ENCODE peak calls at places on chromosomes 11 and 22, in nine cellular contexts. One of them, this sample, is unnamed.

GRCh38 chr11:69861901-69862300 is 42.7 kb upstream of the FGF3 start:
- DNase-seq in upper lobe of right lung: no peak
- DNase-seq in fibroblast of villous mesenchyme: no peak
- DNase-seq in GM23338: no peak
- DNase-seq in HFF-Myc: no peak
- DNase-seq in activated T-helper 1 cell treated with anti-CD3 and anti-CD28 coated beads, Interleukin-2, amount 50 U/mL, for 16 hours: no peak
- DNase-seq in BE2C: no peak
- DNase-seq in nucleus accumbens: no peak
- DNase-seq in adipocyte: no peak
- DNase-seq in this sample: peak

GRCh38 chr11:122976396-122976733 is 5.3 kb downstream of the BSX start:
- DNase-seq in upper lobe of right lung: no peak
- DNase-seq in fibroblast of villous mesenchyme: no peak
- DNase-seq in GM23338: peak
- DNase-seq in HFF-Myc: no peak
- DNase-seq in activated T-helper 1 cell treated with anti-CD3 and anti-CD28 coated beads, Interleukin-2, amount 50 U/mL, for 16 hours: no peak
- DNase-seq in BE2C: no peak
- DNase-seq in nucleus accumbens: no peak
- DNase-seq in adipocyte: no peak
- DNase-seq in this sample: no peak

GRCh38 chr11:100827934-100828661 is 141.0 kb downstream of the ARHGAP42 start:
- DNase-seq in upper lobe of right lung: no peak
- DNase-seq in fibroblast of villous mesenchyme: peak
- DNase-seq in GM23338: peak
- DNase-seq in HFF-Myc: no peak
- DNase-seq in activated T-helper 1 cell treated with anti-CD3 and anti-CD28 coated beads, Interleukin-2, amount 50 U/mL, for 16 hours: no peak
- DNase-seq in BE2C: peak
- DNase-seq in nucleus accumbens: no peak
- DNase-seq in adipocyte: peak
- DNase-seq in this sample: no peak

GRCh38 chr22:45628508-45628907 is 43.1 kb upstream of the ATXN10 start:
- DNase-seq in upper lobe of right lung: peak
- DNase-seq in fibroblast of villous mesenchyme: no peak
- DNase-seq in GM23338: peak
- DNase-seq in HFF-Myc: no peak
- DNase-seq in activated T-helper 1 cell treated with anti-CD3 and anti-CD28 coated beads, Interleukin-2, amount 50 U/mL, for 16 hours: no peak
- DNase-seq in BE2C: no peak
- DNase-seq in nucleus accumbens: no peak
- DNase-seq in adipocyte: no peak
- DNase-seq in this sample: no peak

GRCh38 chr11:61477734-61478148 is 30.8 kb upstream of the LRRC10B start:
- DNase-seq in upper lobe of right lung: peak
- DNase-seq in fibroblast of villous mesenchyme: peak
- DNase-seq in GM23338: peak
- DNase-seq in HFF-Myc: no peak
- DNase-seq in activated T-helper 1 cell treated with anti-CD3 and anti-CD28 coated beads, Interleukin-2, amount 50 U/mL, for 16 hours: peak
- DNase-seq in BE2C: peak
- DNase-seq in nucleus accumbens: peak
- DNase-seq in adipocyte: peak
- DNase-seq in this sample: no peak

GRCh38 chr22:33832558-33833151 is 87.6 kb downstream of the LARGE1 start:
- DNase-seq in upper lobe of right lung: no peak
- DNase-seq in fibroblast of villous mesenchyme: no peak
- DNase-seq in GM23338: no peak
- DNase-seq in HFF-Myc: no peak
- DNase-seq in activated T-helper 1 cell treated with anti-CD3 and anti-CD28 coated beads, Interleukin-2, amount 50 U/mL, for 16 hours: no peak
- DNase-seq in BE2C: no peak
- DNase-seq in nucleus accumbens: no peak
- DNase-seq in adipocyte: no peak
- DNase-seq in this sample: peak

GRCh38 chr22:21623402-21623970 is 6.3 kb downstream of the YDJC start:
- DNase-seq in upper lobe of right lung: no peak
- DNase-seq in fibroblast of villous mesenchyme: no peak
- DNase-seq in GM23338: no peak
- DNase-seq in HFF-Myc: no peak
- DNase-seq in activated T-helper 1 cell treated with anti-CD3 and anti-CD28 coated beads, Interleukin-2, amount 50 U/mL, for 16 hours: no peak
- DNase-seq in BE2C: no peak
- DNase-seq in nucleus accumbens: no peak
- DNase-seq in adipocyte: no peak
- DNase-seq in this sample: no peak

GRCh38 chr11:85766801-85767200 is 44.1 kb downstream of the SYTL2 start:
- DNase-seq in upper lobe of right lung: no peak
- DNase-seq in fibroblast of villous mesenchyme: peak
- DNase-seq in GM23338: no peak
- DNase-seq in HFF-Myc: no peak
- DNase-seq in activated T-helper 1 cell treated with anti-CD3 and anti-CD28 coated beads, Interleukin-2, amount 50 U/mL, for 16 hours: no peak
- DNase-seq in BE2C: no peak
- DNase-seq in nucleus accumbens: no peak
- DNase-seq in adipocyte: peak
- DNase-seq in this sample: no peak

GRCh38 chr11:113447621-113448310 is 27.4 kb downstream of the DRD2 start:
- DNase-seq in upper lobe of right lung: no peak
- DNase-seq in fibroblast of villous mesenchyme: peak
- DNase-seq in GM23338: no peak
- DNase-seq in HFF-Myc: no peak
- DNase-seq in activated T-helper 1 cell treated with anti-CD3 and anti-CD28 coated beads, Interleukin-2, amount 50 U/mL, for 16 hours: no peak
- DNase-seq in BE2C: peak
- DNase-seq in nucleus accumbens: no peak
- DNase-seq in adipocyte: no peak
- DNase-seq in this sample: no peak

GRCh38 chr22:41516462-41516861 is 27.8 kb downstream of the POLR3H start:
- DNase-seq in upper lobe of right lung: no peak
- DNase-seq in fibroblast of villous mesenchyme: no peak
- DNase-seq in GM23338: peak
- DNase-seq in HFF-Myc: no peak
- DNase-seq in activated T-helper 1 cell treated with anti-CD3 and anti-CD28 coated beads, Interleukin-2, amount 50 U/mL, for 16 hours: no peak
- DNase-seq in BE2C: no peak
- DNase-seq in nucleus accumbens: no peak
- DNase-seq in adipocyte: no peak
- DNase-seq in this sample: no peak

GRCh38 chr11:70200212-70200844 is 2.8 kb upstream of the FADD start:
- DNase-seq in upper lobe of right lung: no peak
- DNase-seq in fibroblast of villous mesenchyme: no peak
- DNase-seq in GM23338: no peak
- DNase-seq in HFF-Myc: no peak
- DNase-seq in activated T-helper 1 cell treated with anti-CD3 and anti-CD28 coated beads, Interleukin-2, amount 50 U/mL, for 16 hours: no peak
- DNase-seq in BE2C: no peak
- DNase-seq in nucleus accumbens: no peak
- DNase-seq in adipocyte: no peak
- DNase-seq in this sample: peak

GRCh38 chr22:49322861-49323622 is 504.6 kb downstream of the BRD1 start:
- DNase-seq in upper lobe of right lung: peak
- DNase-seq in fibroblast of villous mesenchyme: no peak
- DNase-seq in GM23338: no peak
- DNase-seq in HFF-Myc: no peak
- DNase-seq in activated T-helper 1 cell treated with anti-CD3 and anti-CD28 coated beads, Interleukin-2, amount 50 U/mL, for 16 hours: no peak
- DNase-seq in BE2C: no peak
- DNase-seq in nucleus accumbens: no peak
- DNase-seq in adipocyte: no peak
- DNase-seq in this sample: no peak

GRCh38 chr11:32586576-32587190 is 3.1 kb downstream of the EIF3M start:
- DNase-seq in upper lobe of right lung: no peak
- DNase-seq in fibroblast of villous mesenchyme: peak
- DNase-seq in GM23338: peak
- DNase-seq in HFF-Myc: no peak
- DNase-seq in activated T-helper 1 cell treated with anti-CD3 and anti-CD28 coated beads, Interleukin-2, amount 50 U/mL, for 16 hours: no peak
- DNase-seq in BE2C: peak
- DNase-seq in nucleus accumbens: no peak
- DNase-seq in adipocyte: peak
- DNase-seq in this sample: no peak

GRCh38 chr11:100810146-100810545 is 123.1 kb downstream of the ARHGAP42 start:
- DNase-seq in upper lobe of right lung: no peak
- DNase-seq in fibroblast of villous mesenchyme: peak
- DNase-seq in GM23338: no peak
- DNase-seq in HFF-Myc: no peak
- DNase-seq in activated T-helper 1 cell treated with anti-CD3 and anti-CD28 coated beads, Interleukin-2, amount 50 U/mL, for 16 hours: no peak
- DNase-seq in BE2C: no peak
- DNase-seq in nucleus accumbens: no peak
- DNase-seq in adipocyte: no peak
- DNase-seq in this sample: no peak

GRCh38 chr11:134580635-134581025 is 168.6 kb upstream of the B3GAT1 start:
- DNase-seq in upper lobe of right lung: peak
- DNase-seq in fibroblast of villous mesenchyme: no peak
- DNase-seq in GM23338: no peak
- DNase-seq in HFF-Myc: no peak
- DNase-seq in activated T-helper 1 cell treated with anti-CD3 and anti-CD28 coated beads, Interleukin-2, amount 50 U/mL, for 16 hours: no peak
- DNase-seq in BE2C: no peak
- DNase-seq in nucleus accumbens: no peak
- DNase-seq in adipocyte: no peak
- DNase-seq in this sample: peak

GRCh38 chr11:65862191-65862735 is 2.0 kb downstream of the MUS81 start:
- DNase-seq in upper lobe of right lung: peak
- DNase-seq in fibroblast of villous mesenchyme: no peak
- DNase-seq in GM23338: no peak
- DNase-seq in HFF-Myc: no peak
- DNase-seq in activated T-helper 1 cell treated with anti-CD3 and anti-CD28 coated beads, Interleukin-2, amount 50 U/mL, for 16 hours: no peak
- DNase-seq in BE2C: no peak
- DNase-seq in nucleus accumbens: no peak
- DNase-seq in adipocyte: no peak
- DNase-seq in this sample: no peak

GRCh38 chr11:1207451-1208360 is 15.2 kb upstream of the MUC5B start:
- DNase-seq in upper lobe of right lung: peak
- DNase-seq in fibroblast of villous mesenchyme: no peak
- DNase-seq in GM23338: no peak
- DNase-seq in HFF-Myc: no peak
- DNase-seq in activated T-helper 1 cell treated with anti-CD3 and anti-CD28 coated beads, Interleukin-2, amount 50 U/mL, for 16 hours: no peak
- DNase-seq in BE2C: peak
- DNase-seq in nucleus accumbens: no peak
- DNase-seq in adipocyte: no peak
- DNase-seq in this sample: peak

GRCh38 chr22:40210814-40211213 is 33.1 kb downstream of the TNRC6B start:
- DNase-seq in upper lobe of right lung: no peak
- DNase-seq in fibroblast of villous mesenchyme: no peak
- DNase-seq in GM23338: no peak
- DNase-seq in HFF-Myc: no peak
- DNase-seq in activated T-helper 1 cell treated with anti-CD3 and anti-CD28 coated beads, Interleukin-2, amount 50 U/mL, for 16 hours: no peak
- DNase-seq in BE2C: no peak
- DNase-seq in nucleus accumbens: no peak
- DNase-seq in adipocyte: no peak
- DNase-seq in this sample: no peak

GRCh38 chr22:29762263-29762662 is 4.5 kb downstream of the ZMAT5 start:
- DNase-seq in upper lobe of right lung: no peak
- DNase-seq in fibroblast of villous mesenchyme: no peak
- DNase-seq in GM23338: no peak
- DNase-seq in HFF-Myc: no peak
- DNase-seq in activated T-helper 1 cell treated with anti-CD3 and anti-CD28 coated beads, Interleukin-2, amount 50 U/mL, for 16 hours: no peak
- DNase-seq in BE2C: no peak
- DNase-seq in nucleus accumbens: no peak
- DNase-seq in adipocyte: no peak
- DNase-seq in this sample: no peak

GRCh38 chr11:114796954-114797721 is 118.8 kb downstream of the NXPE2 start:
- DNase-seq in upper lobe of right lung: no peak
- DNase-seq in fibroblast of villous mesenchyme: no peak
- DNase-seq in GM23338: no peak
- DNase-seq in HFF-Myc: no peak
- DNase-seq in activated T-helper 1 cell treated with anti-CD3 and anti-CD28 coated beads, Interleukin-2, amount 50 U/mL, for 16 hours: no peak
- DNase-seq in BE2C: no peak
- DNase-seq in nucleus accumbens: no peak
- DNase-seq in adipocyte: no peak
- DNase-seq in this sample: no peak

GRCh38 chr11:27716850-27717249 is 16.6 kb upstream of the BDNF start:
- DNase-seq in upper lobe of right lung: no peak
- DNase-seq in fibroblast of villous mesenchyme: peak
- DNase-seq in GM23338: peak
- DNase-seq in HFF-Myc: no peak
- DNase-seq in activated T-helper 1 cell treated with anti-CD3 and anti-CD28 coated beads, Interleukin-2, amount 50 U/mL, for 16 hours: no peak
- DNase-seq in BE2C: no peak
- DNase-seq in nucleus accumbens: no peak
- DNase-seq in adipocyte: peak
- DNase-seq in this sample: no peak

GRCh38 chr11:75635009-75635909 is 33.6 kb downstream of the MAP6 start:
- DNase-seq in upper lobe of right lung: no peak
- DNase-seq in fibroblast of villous mesenchyme: peak
- DNase-seq in GM23338: peak
- DNase-seq in HFF-Myc: no peak
- DNase-seq in activated T-helper 1 cell treated with anti-CD3 and anti-CD28 coated beads, Interleukin-2, amount 50 U/mL, for 16 hours: no peak
- DNase-seq in BE2C: no peak
- DNase-seq in nucleus accumbens: no peak
- DNase-seq in adipocyte: peak
- DNase-seq in this sample: no peak